ENCODE peak calls at places on chromosomes 11 and 22, in four cellular contexts. One of them, this sample, is unnamed.
A peak's percentile ranks its signal among the peaks of the same experiment; 100 is the strongest.

GRCh38 chr11:126790550-126790981 is 210.0 kb downstream of the KIRREL3 start:
- DNase-seq in fibroblast of lung: peak; percentile 44
- DNase-seq in IMR-90: peak; percentile 98
- DNase-seq in cardiac muscle cell: peak; percentile 73
- DNase-seq in this sample: no peak

GRCh38 chr11:130211781-130212401 is 52.3 kb downstream of the ST14 start:
- DNase-seq in fibroblast of lung: no peak
- DNase-seq in IMR-90: no peak
- DNase-seq in cardiac muscle cell: no peak
- DNase-seq in this sample: no peak

GRCh38 chr22:46866591-46866990 is 104.1 kb downstream of the TBC1D22A start:
- DNase-seq in fibroblast of lung: peak; percentile 75
- DNase-seq in IMR-90: peak; percentile 92
- DNase-seq in cardiac muscle cell: peak; percentile 45
- DNase-seq in this sample: no peak

GRCh38 chr11:11916981-11917399 is 75.2 kb downstream of the USP47 start:
- DNase-seq in fibroblast of lung: peak; percentile 74
- DNase-seq in IMR-90: peak; percentile 81
- DNase-seq in cardiac muscle cell: peak; percentile 55
- DNase-seq in this sample: no peak

GRCh38 chr11:115161876-115162275 is 342.3 kb downstream of the CADM1 start:
- DNase-seq in fibroblast of lung: no peak
- DNase-seq in IMR-90: no peak
- DNase-seq in cardiac muscle cell: no peak
- DNase-seq in this sample: no peak

GRCh38 chr11:68659158-68659921 is 25.0 kb upstream of the GAL start:
- DNase-seq in fibroblast of lung: peak; percentile 99
- DNase-seq in IMR-90: peak; percentile 97
- DNase-seq in cardiac muscle cell: peak; percentile 99
- DNase-seq in this sample: peak; percentile 66

GRCh38 chr11:93128574-93128973 is 69.2 kb downstream of the SLC36A4 start:
- DNase-seq in fibroblast of lung: no peak
- DNase-seq in IMR-90: no peak
- DNase-seq in cardiac muscle cell: no peak
- DNase-seq in this sample: no peak

GRCh38 chr11:46275964-46276641 is 1.4 kb upstream of the CREB3L1 start:
- DNase-seq in fibroblast of lung: no peak
- DNase-seq in IMR-90: no peak
- DNase-seq in cardiac muscle cell: no peak
- DNase-seq in this sample: no peak

GRCh38 chr11:94790771-94791180 is 22.6 kb downstream of the AMOTL1 start:
- DNase-seq in fibroblast of lung: peak; percentile 40
- DNase-seq in IMR-90: peak; percentile 55
- DNase-seq in cardiac muscle cell: no peak
- DNase-seq in this sample: no peak

GRCh38 chr11:74021998-74022397 is 13.1 kb upstream of the UCP3 start:
- DNase-seq in fibroblast of lung: no peak
- DNase-seq in IMR-90: no peak
- DNase-seq in cardiac muscle cell: no peak
- DNase-seq in this sample: no peak

GRCh38 chr22:46142548-46143490 is 7.5 kb upstream of the PPARA start:
- DNase-seq in fibroblast of lung: no peak
- DNase-seq in IMR-90: no peak
- DNase-seq in cardiac muscle cell: no peak
- DNase-seq in this sample: no peak

GRCh38 chr11:2760196-2760871 is 60.5 kb upstream of the KCNQ1OT1 start:
- DNase-seq in fibroblast of lung: no peak
- DNase-seq in IMR-90: no peak
- DNase-seq in cardiac muscle cell: no peak
- DNase-seq in this sample: no peak

GRCh38 chr11:129292092-129292491 is 83.6 kb upstream of the BARX2 start:
- DNase-seq in fibroblast of lung: no peak
- DNase-seq in IMR-90: no peak
- DNase-seq in cardiac muscle cell: no peak
- DNase-seq in this sample: no peak

GRCh38 chr11:34185926-34186841 is 80.8 kb downstream of the NAT10 start:
- DNase-seq in fibroblast of lung: no peak
- DNase-seq in IMR-90: no peak
- DNase-seq in cardiac muscle cell: peak; percentile 20
- DNase-seq in this sample: no peak

GRCh38 chr11:121099885-121100284 is 1.2 kb upstream of the TECTA start:
- DNase-seq in fibroblast of lung: peak; percentile 55
- DNase-seq in IMR-90: peak; percentile 64
- DNase-seq in cardiac muscle cell: no peak
- DNase-seq in this sample: no peak

GRCh38 chr11:19995131-19995530 is 165.1 kb downstream of the DBX1 start:
- DNase-seq in fibroblast of lung: peak; percentile 98
- DNase-seq in IMR-90: peak; percentile 97
- DNase-seq in cardiac muscle cell: peak; percentile 61
- DNase-seq in this sample: no peak

DNA sequence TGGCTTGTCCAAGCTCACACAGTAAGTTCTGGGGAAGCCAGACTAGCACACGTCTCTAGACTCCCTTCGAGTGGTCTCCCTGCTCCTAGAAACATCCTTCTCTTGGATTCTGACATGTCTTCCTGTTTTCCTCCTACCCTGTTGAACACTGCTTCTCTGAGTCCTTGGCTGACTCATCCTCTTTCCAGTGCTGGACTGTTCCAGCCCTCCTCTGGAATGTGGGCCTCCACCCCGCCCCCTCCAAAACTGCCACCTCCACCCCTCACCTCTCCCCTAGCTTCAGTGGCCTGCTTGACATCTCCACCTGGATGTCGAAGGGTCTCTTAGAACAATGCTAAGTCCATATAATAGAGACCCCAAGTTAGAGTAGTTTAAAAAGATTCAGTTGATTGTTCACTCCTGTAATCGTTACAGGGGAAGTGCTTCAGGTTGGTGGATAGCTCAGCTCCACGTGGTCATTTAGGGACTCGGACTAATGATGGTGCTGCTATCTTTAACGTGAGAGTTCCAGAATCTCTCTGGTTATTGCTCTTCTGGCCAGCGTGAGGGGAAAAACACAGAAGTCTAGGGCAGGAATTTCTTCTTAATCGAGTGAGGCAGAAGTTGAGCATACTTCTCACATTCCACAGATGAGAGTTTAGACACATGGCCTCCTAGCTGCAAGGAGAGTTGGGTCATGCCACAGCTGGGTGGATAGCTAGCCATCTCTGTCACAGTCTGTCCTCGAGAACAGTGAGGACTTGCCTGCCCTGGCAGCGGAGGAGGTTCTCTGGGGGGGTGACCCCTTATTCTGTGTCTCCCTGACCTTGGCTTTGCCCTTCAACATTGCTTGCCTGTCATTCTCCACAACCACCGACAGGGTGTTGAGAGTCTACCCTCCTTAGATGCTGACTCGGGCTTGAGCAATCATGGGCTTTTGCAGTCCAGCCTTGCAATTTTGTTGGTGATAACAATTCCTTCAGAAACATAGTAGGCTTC is 4.7 kb upstream of the C11orf96 start:
- DNase-seq in fibroblast of lung: peak; percentile 51
- DNase-seq in IMR-90: peak; percentile 70
- DNase-seq in cardiac muscle cell: peak; percentile 70
- DNase-seq in this sample: no peak
- TF ChIP-seq CTCF in fibroblast of lung: peak; percentile 25
- TF ChIP-seq CTCF in IMR-90: no peak
- TF ChIP-seq CTCF in cardiac muscle cell: peak; percentile 37
- TF ChIP-seq CTCF in this sample: no peak

DNA sequence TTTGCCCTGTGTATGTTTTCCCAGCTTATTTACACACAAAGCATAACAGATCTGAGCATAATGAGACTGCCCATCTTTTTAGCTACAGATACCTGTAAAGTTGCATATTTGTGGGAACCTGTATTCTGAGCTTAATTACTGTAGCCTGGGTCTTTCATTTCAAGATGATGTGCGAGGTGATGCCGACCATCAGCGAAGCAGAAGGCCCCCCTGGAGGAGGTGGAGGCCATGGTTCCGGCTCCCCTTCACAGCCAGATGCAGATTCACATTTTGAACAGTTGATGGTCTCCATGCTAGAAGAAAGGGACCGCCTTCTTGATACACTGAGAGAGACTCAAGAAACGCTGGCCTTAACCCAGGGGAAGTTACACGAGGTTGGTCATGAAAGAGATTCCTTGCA is 1.5 kb downstream of the PPFIA1 start:
- DNase-seq in fibroblast of lung: no peak
- DNase-seq in IMR-90: no peak
- DNase-seq in cardiac muscle cell: no peak
- DNase-seq in this sample: no peak
- H3K4me3 ChIP-seq in fibroblast of lung: no peak overlapping the region
- H3K4me3 ChIP-seq in IMR-90: no peak overlapping the region
- H3K4me3 ChIP-seq in cardiac muscle cell: no peak overlapping the region
- H3K4me3 ChIP-seq in this sample: peak overlapping the region; percentile 97

DNA sequence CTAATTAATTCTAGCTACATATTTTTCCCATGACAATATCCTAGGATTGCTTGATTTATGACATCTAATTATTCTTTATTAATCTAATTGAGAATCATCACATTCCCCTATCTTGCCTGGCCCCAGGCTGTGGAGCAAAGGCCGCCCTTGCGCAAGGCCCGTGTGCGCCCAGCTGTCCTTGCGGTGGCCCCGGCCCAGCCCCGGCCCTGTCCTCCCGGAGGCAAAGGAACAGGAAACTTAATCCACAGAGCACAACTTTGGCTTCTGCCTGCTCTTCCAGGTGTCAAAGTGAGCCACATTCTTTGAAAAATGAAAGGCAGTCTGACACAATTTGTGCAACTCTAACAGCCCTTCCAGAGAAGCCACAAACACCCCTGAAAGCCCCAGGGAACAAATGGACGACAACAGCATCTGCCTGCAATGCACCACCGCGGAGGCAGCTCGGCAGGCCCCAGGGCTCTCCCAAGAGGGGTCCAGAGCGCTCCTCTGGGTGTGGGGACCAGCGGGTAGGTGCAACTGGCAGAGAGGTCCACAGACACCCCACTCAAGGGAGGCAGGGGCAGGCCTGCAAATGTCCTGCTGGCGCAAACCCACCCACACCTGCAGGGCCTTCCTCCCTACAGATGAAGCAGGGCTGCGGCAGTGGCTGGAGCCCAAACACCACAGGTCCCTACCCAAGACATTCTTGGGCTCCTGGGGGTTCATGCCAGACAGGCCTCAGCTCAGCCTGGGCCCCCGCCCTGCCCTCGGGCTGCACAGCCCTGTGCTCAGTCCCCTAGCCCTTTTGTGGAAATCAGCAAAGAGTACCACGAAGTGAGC is 30.3 kb downstream of the GNB1L start:
- DNase-seq in fibroblast of lung: no peak
- DNase-seq in IMR-90: no peak
- DNase-seq in cardiac muscle cell: no peak
- DNase-seq in this sample: no peak
- H3K27ac ChIP-seq in fibroblast of lung: no peak overlapping the region
- H3K27ac ChIP-seq in IMR-90: no peak overlapping the region
- H3K27ac ChIP-seq in cardiac muscle cell: no peak overlapping the region
- H3K27ac ChIP-seq in this sample: no peak overlapping the region

GRCh38 chr22:28772633-28773460 is at the start of gene CCDC117:
- DNase-seq in fibroblast of lung: peak; percentile 97
- DNase-seq in IMR-90: peak; percentile 95
- DNase-seq in cardiac muscle cell: peak; percentile 98
- DNase-seq in this sample: peak; percentile 97
- TF ChIP-seq CTCF in fibroblast of lung: no peak
- TF ChIP-seq CTCF in IMR-90: peak; percentile 45
- TF ChIP-seq CTCF in cardiac muscle cell: peak; percentile 10
- TF ChIP-seq CTCF in this sample: peak; percentile 38

GRCh38 chr22:30752771-30753170 is 58.1 kb downstream of the OSBP2 start:
- DNase-seq in fibroblast of lung: no peak
- DNase-seq in IMR-90: no peak
- DNase-seq in cardiac muscle cell: no peak
- DNase-seq in this sample: no peak
- H3K4me3 ChIP-seq in fibroblast of lung: no peak overlapping the region
- H3K4me3 ChIP-seq in IMR-90: no peak overlapping the region
- H3K4me3 ChIP-seq in cardiac muscle cell: no peak overlapping the region
- H3K4me3 ChIP-seq in this sample: no peak overlapping the region

GRCh38 chr11:88363566-88364169 is 26.1 kb upstream of the CTSC start:
- DNase-seq in fibroblast of lung: peak; percentile 32
- DNase-seq in IMR-90: peak; percentile 34
- DNase-seq in cardiac muscle cell: peak; percentile 48
- DNase-seq in this sample: no peak
- H3K27ac ChIP-seq in fibroblast of lung: no peak overlapping the region
- H3K27ac ChIP-seq in IMR-90: no peak overlapping the region
- H3K27ac ChIP-seq in cardiac muscle cell: no peak overlapping the region
- H3K27ac ChIP-seq in this sample: no peak overlapping the region

GRCh38 chr11:66283461-66284105 is 5.4 kb downstream of the YIF1A start:
- DNase-seq in fibroblast of lung: no peak
- DNase-seq in IMR-90: no peak
- DNase-seq in cardiac muscle cell: no peak
- DNase-seq in this sample: no peak
- TF ChIP-seq CTCF in fibroblast of lung: no peak
- TF ChIP-seq CTCF in IMR-90: no peak
- TF ChIP-seq CTCF in cardiac muscle cell: no peak
- TF ChIP-seq CTCF in this sample: no peak

GRCh38 chr11:79570104-79570503 is 129.3 kb upstream of the TENM4 start:
- DNase-seq in fibroblast of lung: no peak
- DNase-seq in IMR-90: no peak
- DNase-seq in cardiac muscle cell: no peak
- DNase-seq in this sample: no peak
- H3K4me3 ChIP-seq in fibroblast of lung: no peak overlapping the region
- H3K4me3 ChIP-seq in IMR-90: no peak overlapping the region
- H3K4me3 ChIP-seq in cardiac muscle cell: no peak overlapping the region
- H3K4me3 ChIP-seq in this sample: no peak overlapping the region

GRCh38 chr11:954392-955144 is 28.9 kb downstream of the AP2A2 start:
- DNase-seq in fibroblast of lung: no peak
- DNase-seq in IMR-90: no peak
- DNase-seq in cardiac muscle cell: no peak
- DNase-seq in this sample: no peak

GRCh38 chr11:952406-953385 is 27.0 kb downstream of the AP2A2 start:
- DNase-seq in fibroblast of lung: peak; percentile 21
- DNase-seq in IMR-90: peak; percentile 67
- DNase-seq in cardiac muscle cell: peak; percentile 63
- DNase-seq in this sample: no peak

GRCh38 chr11:951507-951906 is 25.8 kb downstream of the AP2A2 start:
- DNase-seq in fibroblast of lung: no peak
- DNase-seq in IMR-90: no peak
- DNase-seq in cardiac muscle cell: no peak
- DNase-seq in this sample: no peak

GRCh38 chr11:955154-956049 is 29.7 kb downstream of the AP2A2 start:
- DNase-seq in fibroblast of lung: no peak
- DNase-seq in IMR-90: no peak
- DNase-seq in cardiac muscle cell: no peak
- DNase-seq in this sample: no peak

GRCh38 chr11:953513-953912 is 27.8 kb downstream of the AP2A2 start:
- DNase-seq in fibroblast of lung: no peak
- DNase-seq in IMR-90: no peak
- DNase-seq in cardiac muscle cell: no peak
- DNase-seq in this sample: no peak
- H3K27ac ChIP-seq in fibroblast of lung: no peak overlapping the region
- H3K27ac ChIP-seq in IMR-90: no peak overlapping the region
- H3K27ac ChIP-seq in cardiac muscle cell: no peak overlapping the region
- H3K27ac ChIP-seq in this sample: no peak overlapping the region